ENCODE peak calls at places on chromosomes 1 and 21, in nine cellular contexts. One of them, this sample, is unnamed.

GRCh38 chr1:71668059-71668458 is 587.2 kb upstream of the ZRANB2 start:
- DNase-seq in NB4: no peak
- DNase-seq in heart left ventricle: no peak
- DNase-seq in IMR-90: peak
- DNase-seq in suprapubic skin: no peak
- DNase-seq in tibial nerve: no peak
- DNase-seq in uterus: no peak
- DNase-seq in adrenal gland: no peak
- DNase-seq in H1: no peak
- DNase-seq in this sample: no peak

GRCh38 chr21:43858806-43859648 is 6.0 kb upstream of the AGPAT3 start:
- DNase-seq in IMR-90: no peak
- DNase-seq in uterus: no peak
- DNase-seq in heart left ventricle: no peak
- DNase-seq in adrenal gland: no peak
- DNase-seq in NB4: no peak
- DNase-seq in tibial nerve: no peak
- DNase-seq in suprapubic skin: no peak
- DNase-seq in H1: no peak
- DNase-seq in this sample: no peak

GRCh38 chr1:163561570-163562295 is 240.0 kb downstream of the NUF2 start:
- DNase-seq in suprapubic skin: no peak
- DNase-seq in heart left ventricle: no peak
- DNase-seq in uterus: no peak
- DNase-seq in IMR-90: no peak
- DNase-seq in adrenal gland: no peak
- DNase-seq in NB4: peak
- DNase-seq in H1: peak
- DNase-seq in tibial nerve: no peak
- DNase-seq in this sample: no peak

GRCh38 chr1:179169616-179170467 is 59.6 kb downstream of the ABL2 start:
- DNase-seq in adrenal gland: no peak
- DNase-seq in IMR-90: peak
- DNase-seq in heart left ventricle: no peak
- DNase-seq in tibial nerve: no peak
- DNase-seq in H1: no peak
- DNase-seq in uterus: no peak
- DNase-seq in NB4: peak
- DNase-seq in suprapubic skin: no peak
- DNase-seq in this sample: no peak

GRCh38 chr1:9626201-9626608 is 25.3 kb upstream of the PIK3CD start:
- DNase-seq in uterus: no peak
- DNase-seq in adrenal gland: no peak
- DNase-seq in heart left ventricle: no peak
- DNase-seq in IMR-90: no peak
- DNase-seq in tibial nerve: no peak
- DNase-seq in H1: no peak
- DNase-seq in suprapubic skin: no peak
- DNase-seq in NB4: peak
- DNase-seq in this sample: no peak

GRCh38 chr21:46183910-46184624 is at the start of gene SPATC1L:
- DNase-seq in NB4: peak
- DNase-seq in uterus: peak
- DNase-seq in adrenal gland: peak
- DNase-seq in IMR-90: peak
- DNase-seq in suprapubic skin: peak
- DNase-seq in H1: peak
- DNase-seq in heart left ventricle: peak
- DNase-seq in tibial nerve: peak
- DNase-seq in this sample: peak

GRCh38 chr1:83929184-83929583 is 69.7 kb downstream of the TTLL7 start:
- DNase-seq in suprapubic skin: no peak
- DNase-seq in NB4: no peak
- DNase-seq in heart left ventricle: no peak
- DNase-seq in adrenal gland: no peak
- DNase-seq in IMR-90: peak
- DNase-seq in uterus: no peak
- DNase-seq in H1: no peak
- DNase-seq in tibial nerve: no peak
- DNase-seq in this sample: no peak

GRCh38 chr1:221440658-221441057 is 301.2 kb downstream of the DUSP10 start:
- DNase-seq in suprapubic skin: no peak
- DNase-seq in tibial nerve: no peak
- DNase-seq in IMR-90: no peak
- DNase-seq in adrenal gland: no peak
- DNase-seq in H1: no peak
- DNase-seq in heart left ventricle: no peak
- DNase-seq in uterus: no peak
- DNase-seq in NB4: peak
- DNase-seq in this sample: no peak

GRCh38 chr1:70891444-70891843 is 156.2 kb downstream of the PTGER3 start:
- DNase-seq in NB4: no peak
- DNase-seq in IMR-90: no peak
- DNase-seq in heart left ventricle: no peak
- DNase-seq in H1: no peak
- DNase-seq in uterus: no peak
- DNase-seq in suprapubic skin: no peak
- DNase-seq in adrenal gland: no peak
- DNase-seq in tibial nerve: no peak
- DNase-seq in this sample: no peak

GRCh38 chr1:36638268-36638667 is 155.6 kb upstream of the CSF3R start:
- DNase-seq in IMR-90: peak
- DNase-seq in adrenal gland: no peak
- DNase-seq in suprapubic skin: no peak
- DNase-seq in heart left ventricle: no peak
- DNase-seq in NB4: no peak
- DNase-seq in uterus: no peak
- DNase-seq in tibial nerve: no peak
- DNase-seq in H1: no peak
- DNase-seq in this sample: no peak

GRCh38 chr1:153866045-153866850 is 56.5 kb downstream of the GATAD2B start:
- DNase-seq in suprapubic skin: no peak
- DNase-seq in heart left ventricle: no peak
- DNase-seq in uterus: peak
- DNase-seq in NB4: no peak
- DNase-seq in adrenal gland: peak
- DNase-seq in H1: no peak
- DNase-seq in IMR-90: peak
- DNase-seq in tibial nerve: no peak
- DNase-seq in this sample: no peak

GRCh38 chr1:213399695-213400094 is 348.7 kb downstream of the RPS6KC1 start:
- DNase-seq in H1: no peak
- DNase-seq in uterus: no peak
- DNase-seq in heart left ventricle: peak
- DNase-seq in adrenal gland: no peak
- DNase-seq in IMR-90: no peak
- DNase-seq in suprapubic skin: no peak
- DNase-seq in NB4: no peak
- DNase-seq in tibial nerve: no peak
- DNase-seq in this sample: no peak

GRCh38 chr1:245304698-245305097 is 149.9 kb downstream of the KIF26B start:
- DNase-seq in adrenal gland: no peak
- DNase-seq in H1: no peak
- DNase-seq in suprapubic skin: no peak
- DNase-seq in NB4: no peak
- DNase-seq in uterus: no peak
- DNase-seq in heart left ventricle: no peak
- DNase-seq in IMR-90: no peak
- DNase-seq in tibial nerve: no peak
- DNase-seq in this sample: peak

GRCh38 chr1:220527279-220528048 is 472 bp upstream of the MARK1 start:
- DNase-seq in heart left ventricle: peak
- DNase-seq in H1: no peak
- DNase-seq in adrenal gland: peak
- DNase-seq in tibial nerve: no peak
- DNase-seq in uterus: peak
- DNase-seq in IMR-90: no peak
- DNase-seq in suprapubic skin: peak
- DNase-seq in NB4: no peak
- DNase-seq in this sample: no peak

GRCh38 chr21:29146726-29147125 is 16.3 kb downstream of the MAP3K7CL start:
- DNase-seq in uterus: no peak
- DNase-seq in NB4: no peak
- DNase-seq in adrenal gland: no peak
- DNase-seq in H1: no peak
- DNase-seq in heart left ventricle: no peak
- DNase-seq in tibial nerve: no peak
- DNase-seq in suprapubic skin: no peak
- DNase-seq in IMR-90: no peak
- DNase-seq in this sample: no peak

GRCh38 chr1:151156515-151156819 is at the start of gene TNFAIP8L2:
- DNase-seq in suprapubic skin: no peak
- DNase-seq in tibial nerve: no peak
- DNase-seq in H1: no peak
- DNase-seq in IMR-90: no peak
- DNase-seq in NB4: peak
- DNase-seq in uterus: no peak
- DNase-seq in adrenal gland: peak
- DNase-seq in heart left ventricle: peak
- DNase-seq in this sample: no peak
- H3K4me3 ChIP-seq in suprapubic skin: peak
- H3K4me3 ChIP-seq in tibial nerve: peak
- H3K4me3 ChIP-seq in H1: no peak
- H3K4me3 ChIP-seq in IMR-90: no peak
- H3K4me3 ChIP-seq in NB4: peak
- H3K4me3 ChIP-seq in uterus: no peak
- H3K4me3 ChIP-seq in adrenal gland: no peak
- H3K4me3 ChIP-seq in heart left ventricle: peak
- H3K4me3 ChIP-seq in this sample: no peak

DNA sequence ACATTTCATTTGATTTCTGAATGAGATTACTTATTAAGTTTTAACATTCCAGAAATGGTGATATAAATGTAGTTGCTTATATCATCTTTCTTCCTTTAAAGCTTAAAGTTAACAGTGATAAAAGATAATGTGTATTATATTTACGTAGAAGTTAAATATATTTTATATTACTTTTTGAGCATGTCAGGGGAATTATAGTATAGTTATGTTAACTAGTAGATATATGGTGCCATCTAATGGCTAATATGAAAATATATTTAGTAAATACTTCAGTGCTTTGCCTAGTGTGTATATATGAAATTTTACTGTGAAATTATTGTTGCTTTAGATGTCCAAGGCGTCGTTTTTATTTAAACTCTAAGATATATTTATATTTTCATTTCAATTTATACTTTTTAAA is 51.5 kb downstream of the SYT14 start:
- DNase-seq in heart left ventricle: no peak
- DNase-seq in suprapubic skin: no peak
- DNase-seq in H1: no peak
- DNase-seq in uterus: no peak
- DNase-seq in NB4: peak
- DNase-seq in adrenal gland: no peak
- DNase-seq in tibial nerve: no peak
- DNase-seq in IMR-90: peak
- DNase-seq in this sample: no peak
- TF ChIP-seq CTCF in heart left ventricle: peak
- TF ChIP-seq CTCF in suprapubic skin: no peak
- TF ChIP-seq CTCF in H1: no peak
- TF ChIP-seq CTCF in uterus: no peak
- TF ChIP-seq CTCF in NB4: no peak
- TF ChIP-seq CTCF in adrenal gland: peak
- TF ChIP-seq CTCF in tibial nerve: peak
- TF ChIP-seq CTCF in IMR-90: peak
- TF ChIP-seq CTCF in this sample: no peak

DNA sequence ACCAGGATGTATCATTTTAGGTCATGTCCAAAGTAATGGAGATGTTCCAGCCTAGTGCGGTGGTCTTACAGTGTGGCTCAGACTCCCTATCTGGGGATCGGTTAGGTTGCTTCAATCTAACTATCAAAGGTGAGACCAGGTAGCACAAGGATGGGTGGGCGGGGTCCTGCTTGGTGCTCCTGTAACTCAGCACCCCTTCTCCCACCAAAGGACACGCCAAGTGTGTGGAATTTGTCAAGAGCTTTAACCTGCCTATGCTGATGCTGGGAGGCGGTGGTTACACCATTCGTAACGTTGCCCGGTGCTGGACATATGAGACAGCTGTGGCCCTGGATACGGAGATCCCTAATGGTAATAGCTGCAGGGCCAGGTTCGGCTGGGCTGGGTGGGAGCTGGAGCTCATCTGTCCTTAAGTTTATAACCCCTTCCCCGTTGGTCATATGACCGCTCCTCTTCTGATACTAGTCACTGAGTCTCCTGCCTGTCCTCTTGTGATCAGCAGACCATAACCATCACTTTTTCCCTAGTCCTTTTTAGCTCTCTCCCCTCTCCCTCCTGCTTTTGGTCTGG is 5.4 kb downstream of the MARCKSL1 start:
- DNase-seq in IMR-90: no peak
- DNase-seq in H1: no peak
- DNase-seq in heart left ventricle: no peak
- DNase-seq in adrenal gland: no peak
- DNase-seq in suprapubic skin: no peak
- DNase-seq in NB4: no peak
- DNase-seq in tibial nerve: no peak
- DNase-seq in uterus: no peak
- DNase-seq in this sample: no peak
- TF ChIP-seq POLR2A in IMR-90: no peak
- TF ChIP-seq POLR2A in H1: peak
- TF ChIP-seq POLR2A in heart left ventricle: no peak
- TF ChIP-seq POLR2A in adrenal gland: no peak
- TF ChIP-seq POLR2A in suprapubic skin: no peak
- TF ChIP-seq POLR2A in NB4: no peak
- TF ChIP-seq POLR2A in tibial nerve: no peak
- TF ChIP-seq POLR2A in uterus: no peak
- TF ChIP-seq POLR2A in this sample: no peak

GRCh38 chr1:24540051-24540905 is 15.6 kb upstream of the NCMAP start:
- DNase-seq in suprapubic skin: no peak
- DNase-seq in adrenal gland: no peak
- DNase-seq in tibial nerve: no peak
- DNase-seq in IMR-90: no peak
- DNase-seq in heart left ventricle: no peak
- DNase-seq in uterus: no peak
- DNase-seq in NB4: no peak
- DNase-seq in H1: no peak
- DNase-seq in this sample: no peak

GRCh38 chr1:24535021-24535424 is 20.9 kb upstream of the NCMAP start:
- DNase-seq in tibial nerve: no peak
- DNase-seq in uterus: no peak
- DNase-seq in NB4: peak
- DNase-seq in IMR-90: no peak
- DNase-seq in H1: no peak
- DNase-seq in adrenal gland: no peak
- DNase-seq in suprapubic skin: no peak
- DNase-seq in heart left ventricle: no peak
- DNase-seq in this sample: no peak

GRCh38 chr1:24540906-24541710 is 14.8 kb upstream of the NCMAP start:
- DNase-seq in NB4: peak
- DNase-seq in heart left ventricle: no peak
- DNase-seq in uterus: no peak
- DNase-seq in IMR-90: peak
- DNase-seq in suprapubic skin: no peak
- DNase-seq in H1: no peak
- DNase-seq in tibial nerve: no peak
- DNase-seq in adrenal gland: no peak
- DNase-seq in this sample: no peak

GRCh38 chr1:24536391-24536840 is 19.5 kb upstream of the NCMAP start:
- DNase-seq in tibial nerve: no peak
- DNase-seq in adrenal gland: no peak
- DNase-seq in suprapubic skin: no peak
- DNase-seq in IMR-90: peak
- DNase-seq in uterus: no peak
- DNase-seq in H1: no peak
- DNase-seq in NB4: peak
- DNase-seq in heart left ventricle: no peak
- DNase-seq in this sample: no peak

GRCh38 chr1:24535778-24536177 is 20.1 kb upstream of the NCMAP start:
- DNase-seq in tibial nerve: no peak
- DNase-seq in H1: no peak
- DNase-seq in suprapubic skin: no peak
- DNase-seq in adrenal gland: no peak
- DNase-seq in uterus: no peak
- DNase-seq in NB4: no peak
- DNase-seq in heart left ventricle: no peak
- DNase-seq in IMR-90: no peak
- DNase-seq in this sample: no peak
- H3K4me3 ChIP-seq in tibial nerve: no peak
- H3K4me3 ChIP-seq in H1: no peak
- H3K4me3 ChIP-seq in suprapubic skin: no peak
- H3K4me3 ChIP-seq in adrenal gland: no peak
- H3K4me3 ChIP-seq in uterus: no peak
- H3K4me3 ChIP-seq in NB4: no peak
- H3K4me3 ChIP-seq in heart left ventricle: no peak
- H3K4me3 ChIP-seq in IMR-90: no peak
- H3K4me3 ChIP-seq in this sample: no peak

This sample was measured in lower leg skin.